ENCODE peak calls at places on chromosome 14, in six cellular contexts. X, T, U, R, B and A are unnamed samples.

GRCh38 chr14:59695198-59695597 is 118.6 kb upstream of the CCDC175 start:
- DNase-seq in R (no peak), T (no peak), B (no peak), X (no peak), U (no peak), A (no peak)

GRCh38 chr14:81268016-81268416 is 47.3 kb upstream of the GTF2A1 start:
- DNase-seq in R (no peak), B (no peak), U (peak), T (no peak), X (peak), A (peak)

GRCh38 chr14:88227693-88228092 is 95.4 kb downstream of the KCNK10 start:
- DNase-seq in B (no peak), X (no peak), T (no peak), U (no peak), R (no peak), A (no peak)

GRCh38 chr14:73712540-73713141 is 1.5 kb downstream of the PNMA1 start:
- DNase-seq in X (no peak), B (no peak), T (no peak), U (peak), R (peak), A (no peak)

GRCh38 chr14:73713206-73713803 is 879 bp downstream of the PNMA1 start:
- DNase-seq in R (no peak), B (no peak), X (no peak), U (no peak), T (no peak), A (no peak)

GRCh38 chr14:23376477-23377200 is at the start of gene CMTM5:
- DNase-seq in X (no peak), B (peak), T (no peak), R (no peak), U (no peak), A (no peak)

GRCh38 chr14:85175556-85175955 is 354.4 kb upstream of the FLRT2 start:
- DNase-seq in R (no peak), X (no peak), B (no peak), T (no peak), U (peak), A (no peak)

GRCh38 chr14:53285806-53286205 is 132.7 kb upstream of the DDHD1 start:
- DNase-seq in U (no peak), T (no peak), B (no peak), X (peak), R (no peak), A (no peak)

GRCh38 chr14:76717508-76717907 is 43.8 kb upstream of the VASH1 start:
- DNase-seq in U (no peak), T (no peak), X (peak), R (no peak), B (no peak), A (no peak)

GRCh38 chr14:88870777-88871176 is 46.3 kb downstream of the TTC8 start:
- DNase-seq in T (no peak), U (no peak), X (no peak), B (no peak), R (no peak), A (no peak)

GRCh38 chr14:36070056-36071043 is 106.2 kb downstream of the PTCSC3 start:
- DNase-seq in B (peak), U (peak), R (peak), X (peak), T (no peak), A (peak)

GRCh38 chr14:72104011-72104613 is 171.9 kb downstream of the RGS6 start:
- DNase-seq in X (peak), T (no peak), B (peak), R (peak), U (no peak), A (no peak)

DNA sequence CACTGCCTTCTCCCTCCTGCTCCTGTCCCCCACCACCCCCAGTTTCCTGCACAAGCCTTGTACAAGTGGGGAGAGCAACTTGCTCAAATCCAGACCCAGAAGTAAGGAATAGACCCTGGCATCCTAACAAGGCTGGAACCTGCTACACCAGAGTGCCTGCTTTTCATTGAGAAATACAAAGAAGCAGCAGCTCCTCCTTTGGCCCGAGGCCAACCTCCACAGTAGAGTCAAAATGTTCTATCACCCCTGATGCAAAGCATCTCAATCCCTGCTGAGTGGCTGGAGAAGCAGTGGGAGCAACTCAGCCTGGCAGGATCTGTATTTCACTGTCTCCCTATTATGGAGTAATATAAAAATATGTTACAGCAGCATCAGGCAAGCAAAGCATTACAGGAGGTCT is 186.1 kb upstream of the EGLN3 start:
- DNase-seq in X (no peak), U (no peak), R (no peak), T (no peak), B (no peak), A (no peak)
- TF ChIP-seq USF2 in X (no peak), U (no peak), R (no peak), T (no peak), B (no peak), A (no peak)

GRCh38 chr14:98137626-98138025 is 1134.4 kb downstream of the BCL11B start:
- DNase-seq in B (no peak), U (no peak), T (no peak), X (no peak), R (no peak), A (no peak)

GRCh38 chr14:98136420-98136819 is 1135.6 kb downstream of the BCL11B start:
- DNase-seq in U (no peak), X (no peak), R (no peak), B (no peak), T (no peak), A (no peak)

GRCh38 chr14:98136019-98136418 is 1136.0 kb downstream of the BCL11B start:
- DNase-seq in T (no peak), B (no peak), U (no peak), R (no peak), X (no peak), A (no peak)

GRCh38 chr14:98140862-98141261 is 1131.1 kb downstream of the BCL11B start:
- DNase-seq in B (no peak), R (no peak), U (no peak), T (no peak), X (no peak), A (no peak)

GRCh38 chr14:98138666-98139065 is 1133.3 kb downstream of the BCL11B start:
- DNase-seq in X (peak), U (no peak), R (peak), T (no peak), B (peak), A (no peak)
- TF ChIP-seq USF2 in X (no peak), U (no peak), R (no peak), T (no peak), B (no peak), A (no peak)

GRCh38 chr14:100573009-100573756 is 14.0 kb downstream of the BEGAIN start:
- DNase-seq in U (no peak), T (no peak), X (no peak), B (peak), R (peak), A (no peak)

GRCh38 chr14:100573757-100574641 is 13.2 kb downstream of the BEGAIN start:
- DNase-seq in U (no peak), B (no peak), X (no peak), T (no peak), R (peak), A (no peak)

GRCh38 chr14:100570726-100571454 is 16.3 kb downstream of the BEGAIN start:
- DNase-seq in U (no peak), X (no peak), R (no peak), T (no peak), B (no peak), A (no peak)

GRCh38 chr14:100569734-100570251 is 17.4 kb downstream of the BEGAIN start:
- DNase-seq in B (no peak), R (peak), X (no peak), U (no peak), T (no peak), A (no peak)

DNA sequence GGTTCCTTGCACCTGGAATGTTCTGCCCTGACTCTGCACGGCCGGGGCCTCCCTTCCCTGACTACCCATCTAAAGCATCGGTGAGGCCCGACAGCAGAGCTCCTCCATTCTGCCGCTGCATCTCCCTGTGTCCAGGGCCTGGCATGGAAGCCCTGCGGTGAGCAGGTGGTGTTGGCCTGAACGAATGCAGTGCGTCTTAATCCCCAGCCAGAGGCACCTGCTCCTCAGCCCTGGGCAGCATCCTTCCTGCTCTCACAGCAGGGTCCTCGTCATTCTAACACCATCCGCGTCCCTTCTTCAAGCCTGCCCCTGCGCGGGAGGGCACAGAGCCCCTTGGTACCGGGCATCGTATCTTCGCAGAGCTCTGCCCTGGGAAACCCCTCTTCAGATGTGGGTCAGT is 15.4 kb downstream of the BEGAIN start:
- DNase-seq in U (no peak), B (no peak), T (no peak), X (no peak), R (no peak), A (no peak)
- TF ChIP-seq USF2 in U (no peak), B (no peak), T (no peak), X (no peak), R (no peak), A (no peak)

DNA sequence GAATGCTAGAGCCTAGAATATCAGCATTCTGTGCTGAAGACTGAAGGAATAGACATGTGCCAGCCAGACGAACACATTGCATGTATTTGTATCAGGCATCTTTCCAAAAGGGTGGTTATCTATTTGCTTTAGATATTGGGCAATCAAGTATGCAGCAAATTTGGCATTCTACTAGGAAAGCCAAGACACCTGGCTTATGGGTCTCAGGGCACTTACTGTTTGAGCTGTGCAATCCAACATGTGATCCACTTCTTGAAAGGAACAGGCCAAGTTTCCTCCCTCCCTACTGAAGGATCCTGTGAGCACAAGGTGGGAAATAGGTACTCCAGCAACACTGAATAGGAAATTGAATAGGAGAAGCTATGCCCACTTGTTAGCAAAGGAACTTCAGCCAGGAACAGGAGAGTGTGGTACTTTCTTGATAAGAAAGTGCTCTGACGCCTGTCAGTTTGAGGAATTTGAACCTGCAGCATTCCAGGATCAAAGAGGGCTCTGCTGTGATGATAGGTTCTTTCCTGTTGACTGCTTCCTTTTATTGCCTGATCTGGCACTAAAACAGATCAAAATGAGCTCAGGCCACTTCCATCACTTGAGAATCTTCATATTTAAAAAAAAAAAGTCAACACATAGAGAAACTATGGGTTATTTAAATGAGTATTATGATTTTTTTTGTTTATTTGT is 20.6 kb downstream of the OR6S1 start:
- DNase-seq in U (no peak), R (no peak), B (no peak), X (no peak), T (no peak), A (peak)
- TF ChIP-seq USF2 in U (no peak), R (no peak), B (no peak), X (no peak), T (no peak), A (no peak)